ENCODE peak calls at places on chromosomes 2 and 18, in four cellular contexts. One of them, this sample, is unnamed.
A peak's percentile ranks its signal among the peaks of the same experiment; 100 is the strongest.

GRCh38 chr18:6504605-6505510 is 90.1 kb upstream of the L3MBTL4 start:
- DNase-seq in hepatocyte: no peak
- DNase-seq in Panc1: no peak
- DNase-seq in esophagus squamous epithelium: no peak
- DNase-seq in this sample: no peak

GRCh38 chr2:235077046-235077445 is 125.2 kb downstream of the SH3BP4 start:
- DNase-seq in hepatocyte: no peak
- DNase-seq in Panc1: no peak
- DNase-seq in esophagus squamous epithelium: no peak
- DNase-seq in this sample: no peak

GRCh38 chr18:24181806-24182205 is 42.9 kb downstream of the CABYR start:
- DNase-seq in esophagus squamous epithelium: no peak
- DNase-seq in Panc1: no peak
- DNase-seq in hepatocyte: no peak
- DNase-seq in this sample: no peak

GRCh38 chr2:239545741-239546392 is 145.0 kb upstream of the HDAC4 start:
- DNase-seq in Panc1: no peak
- DNase-seq in hepatocyte: no peak
- DNase-seq in esophagus squamous epithelium: no peak
- DNase-seq in this sample: no peak

GRCh38 chr2:100056478-100056877 is 85.9 kb downstream of the AFF3 start:
- DNase-seq in Panc1: no peak
- DNase-seq in hepatocyte: no peak
- DNase-seq in esophagus squamous epithelium: no peak
- DNase-seq in this sample: no peak

GRCh38 chr2:239264838-239265651 is 135.8 kb downstream of the HDAC4 start:
- DNase-seq in Panc1: no peak
- DNase-seq in hepatocyte: peak; percentile 70
- DNase-seq in esophagus squamous epithelium: no peak
- DNase-seq in this sample: no peak

GRCh38 chr2:241666627-241667400 is 19.8 kb downstream of the DTYMK start:
- DNase-seq in esophagus squamous epithelium: no peak
- DNase-seq in hepatocyte: peak; percentile 50
- DNase-seq in Panc1: no peak
- DNase-seq in this sample: no peak

GRCh38 chr18:62979172-62979571 is 263.8 kb downstream of the PHLPP1 start:
- DNase-seq in Panc1: no peak
- DNase-seq in esophagus squamous epithelium: no peak
- DNase-seq in hepatocyte: no peak
- DNase-seq in this sample: no peak

GRCh38 chr2:98356729-98357128 is 10.5 kb downstream of the CNGA3 start:
- DNase-seq in hepatocyte: no peak
- DNase-seq in Panc1: no peak
- DNase-seq in esophagus squamous epithelium: no peak
- DNase-seq in this sample: no peak

GRCh38 chr2:109500910-109501309 is 112.9 kb downstream of the SEPTIN10 start:
- DNase-seq in esophagus squamous epithelium: no peak
- DNase-seq in hepatocyte: no peak
- DNase-seq in Panc1: no peak
- DNase-seq in this sample: no peak

GRCh38 chr2:236743623-236744280 is 174.1 kb downstream of the ACKR3 start:
- DNase-seq in hepatocyte: no peak
- DNase-seq in esophagus squamous epithelium: no peak
- DNase-seq in Panc1: no peak
- DNase-seq in this sample: no peak

GRCh38 chr2:84302513-84303412 is 156.3 kb downstream of the SUCLG1 start:
- DNase-seq in hepatocyte: peak; percentile 80
- DNase-seq in esophagus squamous epithelium: no peak
- DNase-seq in Panc1: peak; percentile 61
- DNase-seq in this sample: peak; percentile 69

GRCh38 chr2:94996401-94997100 is 29.0 kb upstream of the MAL start:
- DNase-seq in Panc1: no peak
- DNase-seq in esophagus squamous epithelium: no peak
- DNase-seq in hepatocyte: no peak
- DNase-seq in this sample: no peak

GRCh38 chr2:241010531-241011295 is 12.3 kb downstream of the SNED1 start:
- DNase-seq in hepatocyte: no peak
- DNase-seq in Panc1: no peak
- DNase-seq in esophagus squamous epithelium: no peak
- DNase-seq in this sample: no peak

GRCh38 chr2:199659207-199659606 is 191.8 kb downstream of the FTCDNL1 start:
- DNase-seq in hepatocyte: peak; percentile 61
- DNase-seq in Panc1: no peak
- DNase-seq in esophagus squamous epithelium: no peak
- DNase-seq in this sample: peak; percentile 45

GRCh38 chr18:35024965-35025364 is 16.2 kb upstream of the MAPRE2 start:
- DNase-seq in hepatocyte: peak; percentile 66
- DNase-seq in esophagus squamous epithelium: no peak
- DNase-seq in Panc1: no peak
- DNase-seq in this sample: no peak

GRCh38 chr2:63663013-63663864 is 74.5 kb downstream of the MDH1 start:
- DNase-seq in Panc1: no peak
- DNase-seq in esophagus squamous epithelium: no peak
- DNase-seq in hepatocyte: no peak
- DNase-seq in this sample: no peak

GRCh38 chr2:36246320-36246990 is 109.1 kb upstream of the CRIM1 start:
- DNase-seq in hepatocyte: no peak
- DNase-seq in Panc1: no peak
- DNase-seq in esophagus squamous epithelium: no peak
- DNase-seq in this sample: no peak
- H3K4me1 ChIP-seq in hepatocyte: no peaks in the 10 kb centered on the region
- H3K4me1 ChIP-seq in Panc1: no peaks in the 10 kb centered on the region
- H3K4me1 ChIP-seq in esophagus squamous epithelium: no peaks in the 10 kb centered on the region
- H3K4me1 ChIP-seq in this sample: no peaks in the 10 kb centered on the region

GRCh38 chr2:36568533-36569246 is 29.3 kb downstream of the FEZ2 start:
- DNase-seq in Panc1: peak; percentile 93
- DNase-seq in hepatocyte: no peak
- DNase-seq in esophagus squamous epithelium: no peak
- DNase-seq in this sample: no peak

GRCh38 chr2:36564377-36564930 is 33.5 kb downstream of the FEZ2 start:
- DNase-seq in Panc1: no peak
- DNase-seq in hepatocyte: no peak
- DNase-seq in esophagus squamous epithelium: no peak
- DNase-seq in this sample: no peak

GRCh38 chr2:36565712-36566111 is 32.3 kb downstream of the FEZ2 start:
- DNase-seq in esophagus squamous epithelium: no peak
- DNase-seq in Panc1: no peak
- DNase-seq in hepatocyte: no peak
- DNase-seq in this sample: no peak

GRCh38 chr2:36567711-36568408 is 30.1 kb downstream of the FEZ2 start:
- DNase-seq in Panc1: no peak
- DNase-seq in esophagus squamous epithelium: no peak
- DNase-seq in hepatocyte: no peak
- DNase-seq in this sample: no peak

DNA sequence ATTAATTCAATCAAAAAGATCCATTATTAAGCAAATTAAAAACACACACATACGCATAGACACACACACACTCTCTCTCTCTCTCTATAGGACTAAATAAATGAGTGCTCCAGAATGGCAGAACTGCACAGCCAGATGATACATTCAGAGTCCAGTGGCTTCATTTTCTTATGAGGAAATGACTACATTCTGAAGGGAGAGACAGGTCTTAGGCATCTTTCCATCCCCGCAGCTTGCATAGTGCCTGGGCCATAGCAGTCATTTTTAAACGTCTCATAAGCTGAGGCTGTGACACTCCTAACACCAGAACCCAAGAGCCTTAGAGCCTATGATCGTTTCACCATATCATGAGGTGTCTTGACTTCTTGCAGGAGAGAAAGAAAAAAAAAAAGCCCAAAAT is 31.1 kb downstream of the FEZ2 start:
- DNase-seq in hepatocyte: no peak
- DNase-seq in esophagus squamous epithelium: no peak
- DNase-seq in Panc1: no peak
- DNase-seq in this sample: no peak
- H3K4me1 ChIP-seq in hepatocyte: peaks cover 15% of the 10 kb centered on the region
- H3K4me1 ChIP-seq in esophagus squamous epithelium: peaks cover 20% of the 10 kb centered on the region
- H3K4me1 ChIP-seq in Panc1: peaks cover 79% of the 10 kb centered on the region
- H3K4me1 ChIP-seq in this sample: peaks cover 50% of the 10 kb centered on the region

GRCh38 chr2:16663121-16663905 is 2.3 kb downstream of the CYRIA start:
- DNase-seq in esophagus squamous epithelium: no peak
- DNase-seq in hepatocyte: no peak
- DNase-seq in Panc1: no peak
- DNase-seq in this sample: no peak

GRCh38 chr2:16661536-16661935 is 4.1 kb downstream of the CYRIA start:
- DNase-seq in esophagus squamous epithelium: no peak
- DNase-seq in Panc1: no peak
- DNase-seq in hepatocyte: no peak
- DNase-seq in this sample: no peak

GRCh38 chr2:16660039-16660619 is 5.5 kb downstream of the CYRIA start:
- DNase-seq in esophagus squamous epithelium: no peak
- DNase-seq in Panc1: no peak
- DNase-seq in hepatocyte: no peak
- DNase-seq in this sample: no peak

GRCh38 chr2:16662440-16662839 is 3.2 kb downstream of the CYRIA start:
- DNase-seq in hepatocyte: no peak
- DNase-seq in esophagus squamous epithelium: no peak
- DNase-seq in Panc1: no peak
- DNase-seq in this sample: no peak

DNA sequence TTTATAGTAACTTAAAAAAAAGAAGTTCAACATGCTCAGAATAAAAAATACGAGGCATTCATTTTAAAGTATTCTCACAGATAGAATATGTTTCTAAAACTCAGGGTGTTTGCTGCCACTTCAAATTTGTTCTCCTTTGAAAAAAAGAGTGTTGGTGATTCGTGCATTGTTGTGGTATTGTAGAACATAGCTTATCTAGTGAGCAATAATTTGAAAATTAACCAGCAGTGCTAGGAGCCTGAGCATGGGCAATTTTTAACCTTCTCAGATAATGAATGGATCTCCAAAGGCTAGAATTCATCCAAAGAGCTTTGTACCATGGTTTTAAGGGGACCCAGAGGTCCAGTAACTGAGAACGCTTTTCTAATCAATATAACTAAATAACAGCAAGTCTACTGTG is 3.7 kb downstream of the CYRIA start:
- DNase-seq in esophagus squamous epithelium: no peak
- DNase-seq in hepatocyte: no peak
- DNase-seq in Panc1: no peak
- DNase-seq in this sample: no peak
- H3K4me1 ChIP-seq in esophagus squamous epithelium: peaks cover 37% of the 10 kb centered on the region
- H3K4me1 ChIP-seq in hepatocyte: peaks cover 14% of the 10 kb centered on the region
- H3K4me1 ChIP-seq in Panc1: no peaks in the 10 kb centered on the region
- H3K4me1 ChIP-seq in this sample: peaks cover 11% of the 10 kb centered on the region

GRCh38 chr2:85797263-85797660 is 43.5 kb downstream of the ATOH8 start:
- DNase-seq in hepatocyte: no peak
- DNase-seq in Panc1: no peak
- DNase-seq in esophagus squamous epithelium: no peak
- DNase-seq in this sample: peak; percentile 22
- H3K4me1 ChIP-seq in hepatocyte: peaks cover 43% of the 10 kb centered on the region
- H3K4me1 ChIP-seq in Panc1: peaks cover 9% of the 10 kb centered on the region
- H3K4me1 ChIP-seq in esophagus squamous epithelium: peaks cover 36% of the 10 kb centered on the region
- H3K4me1 ChIP-seq in this sample: no peaks in the 10 kb centered on the region